ENCODE peak calls at places on chromosomes 6 and 20, in five cellular contexts. O is K562, F is SK-N-SH, D is H1, M is GM12878. E is an unnamed sample.

GRCh38 chr20:62792182-62792939 is 3.9 kb upstream of the MRGBP start:
- DNase-seq in O (no peak), F (no peak), D (no peak), M (no peak), E (no peak)

GRCh38 chr6:121614115-121614514 is 178.7 kb downstream of the GJA1 start:
- DNase-seq in O (no peak), F (no peak), D (no peak), M (no peak), E (no peak)

GRCh38 chr6:157075549-157076426 is 247.5 kb downstream of the TMEM242 start:
- DNase-seq in O (no peak), F (no peak), D (no peak), M (peak), E (no peak)

GRCh38 chr6:164753517-164753916 is 555.9 kb downstream of the C6orf118 start:
- DNase-seq in O (no peak), F (no peak), D (no peak), M (no peak), E (no peak)

GRCh38 chr6:125888989-125889656 is 67.4 kb upstream of the HINT3 start:
- DNase-seq in O (peak), F (no peak), D (no peak), M (no peak), E (no peak)

GRCh38 chr6:23145801-23146200 is 576.4 kb downstream of the HDGFL1 start:
- DNase-seq in O (no peak), F (peak), D (no peak), M (no peak), E (no peak)

GRCh38 chr20:45336530-45337366 is 11.5 kb downstream of the SDC4 start:
- DNase-seq in O (no peak), F (no peak), D (no peak), M (no peak), E (no peak)

GRCh38 chr6:148611213-148611612 is 135.6 kb upstream of the UST start:
- DNase-seq in O (no peak), F (no peak), D (no peak), M (no peak), E (no peak)

GRCh38 chr20:37992802-37993538 is 40.3 kb downstream of the TTI1 start:
- DNase-seq in O (peak), F (peak), D (no peak), M (no peak), E (peak)

GRCh38 chr6:44676246-44676790 is 288.8 kb downstream of the CDC5L start:
- DNase-seq in O (peak), F (peak), D (no peak), M (no peak), E (no peak)

DNA sequence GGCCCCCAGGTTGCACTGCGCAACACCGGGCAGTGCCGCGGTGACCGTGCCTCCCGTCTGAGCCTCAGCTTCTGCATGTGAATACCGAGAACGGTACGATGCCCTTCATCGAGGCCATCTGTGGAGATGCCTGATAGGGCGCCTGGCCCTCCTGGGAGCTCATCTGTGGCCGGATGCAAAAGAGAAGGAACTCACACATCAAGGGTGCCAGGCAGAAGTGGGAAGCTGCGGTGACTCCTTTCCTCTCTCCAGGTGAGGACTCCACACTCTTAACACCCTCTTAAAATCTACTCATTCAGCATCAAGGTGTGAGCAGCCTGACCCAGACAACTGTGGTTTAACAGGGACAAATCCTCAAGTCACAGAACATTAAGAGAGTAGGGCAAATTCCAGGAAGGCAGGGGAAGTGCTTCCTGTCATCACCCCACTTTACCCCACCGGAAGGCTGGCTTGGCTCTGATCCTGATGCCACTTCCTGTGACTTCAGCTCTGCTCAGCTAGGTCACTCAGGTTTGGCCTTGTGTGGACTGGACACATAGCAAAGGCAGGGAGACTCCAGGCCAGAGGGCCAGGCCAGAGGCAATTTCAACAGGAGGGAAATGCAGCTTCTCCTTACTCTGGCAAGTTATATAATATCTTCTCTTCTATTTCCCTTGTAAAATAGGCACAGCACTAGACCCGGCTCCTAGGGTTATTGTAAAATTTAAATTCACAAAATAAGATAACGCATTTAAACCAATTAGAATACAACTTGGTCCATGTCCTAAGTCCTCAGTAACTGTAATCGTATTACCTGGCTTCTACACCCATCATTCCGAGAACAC is 69.4 kb downstream of the CPNE5 start:
- DNase-seq in O (no peak), F (no peak), D (no peak), M (no peak), E (no peak)
- TF ChIP-seq GABPA in O (peak), F (peak), D (no peak), M (no peak), E (no peak)

DNA sequence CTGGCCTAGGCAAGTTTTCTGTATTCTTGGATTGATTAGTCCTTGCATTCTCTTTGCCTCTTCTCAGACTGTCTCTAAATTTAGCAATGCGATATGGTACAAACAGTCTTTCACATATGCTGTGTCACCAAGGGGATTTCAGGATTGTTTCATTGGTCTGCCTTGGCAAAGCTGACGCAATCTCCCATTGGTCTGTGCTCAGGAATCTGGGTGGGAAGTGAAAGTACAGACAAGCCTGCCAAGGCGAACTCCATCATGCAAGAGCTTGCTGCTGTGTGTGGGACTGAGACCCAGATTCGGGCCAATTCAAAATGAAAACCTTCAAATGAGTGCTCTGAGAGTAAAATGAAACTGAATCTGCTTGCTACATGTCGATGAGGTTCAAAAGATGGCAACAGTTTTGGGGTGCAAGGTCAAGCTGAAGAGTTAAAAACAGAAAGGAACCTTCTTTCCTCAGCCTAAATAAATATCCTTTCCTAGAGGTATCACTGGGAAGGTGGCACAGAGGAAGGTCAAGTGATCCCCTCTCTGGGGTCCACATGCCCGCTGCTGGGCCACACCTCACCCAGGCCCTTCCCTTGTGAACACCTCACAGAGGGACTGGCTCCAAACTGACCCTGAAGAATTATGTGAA is 198.8 kb upstream of the PREP start:
- DNase-seq in O (no peak), F (no peak), D (no peak), M (peak), E (no peak)
- TF ChIP-seq GABPA in O (peak), F (no peak), D (no peak), M (peak), E (no peak)

GRCh38 chr6:105901583-105901982 is 184.6 kb upstream of the PRDM1 start:
- DNase-seq in O (no peak), F (no peak), D (no peak), M (no peak), E (no peak)

GRCh38 chr6:105900120-105900937 is 185.8 kb upstream of the PRDM1 start:
- DNase-seq in O (no peak), F (no peak), D (no peak), M (no peak), E (no peak)

GRCh38 chr6:105898286-105898685 is 187.8 kb upstream of the PRDM1 start:
- DNase-seq in O (no peak), F (no peak), D (no peak), M (no peak), E (no peak)

GRCh38 chr6:105897131-105897530 is 189.0 kb upstream of the PRDM1 start:
- DNase-seq in O (no peak), F (no peak), D (no peak), M (no peak), E (no peak)

GRCh38 chr6:105902401-105903031 is 183.6 kb upstream of the PRDM1 start:
- DNase-seq in O (no peak), F (no peak), D (no peak), M (no peak), E (no peak)
- TF ChIP-seq GABPA in O (no peak), F (no peak), D (no peak), M (no peak), E (no peak)

GRCh38 chr6:165986647-165987482 is 180.8 kb downstream of the TBXT start:
- DNase-seq in O (no peak), F (peak), D (no peak), M (no peak), E (no peak)
- TF ChIP-seq GABPA in O (no peak), F (no peak), D (peak), M (no peak), E (no peak)

DNA sequence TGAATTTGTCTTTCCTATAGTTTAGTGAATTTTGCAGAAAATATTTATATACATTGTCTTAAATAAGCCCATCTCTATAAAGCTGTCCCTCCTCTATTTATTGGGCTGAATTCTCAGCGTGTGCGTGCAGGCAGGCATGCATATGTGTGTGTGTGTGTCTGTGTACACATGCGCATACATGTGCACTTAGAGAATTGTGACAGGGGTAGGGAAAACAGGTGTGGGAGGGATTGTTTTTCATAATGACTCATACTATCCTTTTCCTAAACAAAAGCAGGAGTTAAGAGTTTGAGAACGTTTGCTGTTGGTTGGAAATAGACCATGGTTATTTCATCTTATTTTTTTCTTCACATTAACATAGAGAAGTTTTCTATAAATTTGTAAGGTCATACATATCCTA is 43.4 kb upstream of the FABP7 start:
- DNase-seq in O (no peak), F (no peak), D (no peak), M (no peak), E (no peak)
- TF ChIP-seq GABPA in O (no peak), F (no peak), D (no peak), M (no peak), E (no peak)

DNA sequence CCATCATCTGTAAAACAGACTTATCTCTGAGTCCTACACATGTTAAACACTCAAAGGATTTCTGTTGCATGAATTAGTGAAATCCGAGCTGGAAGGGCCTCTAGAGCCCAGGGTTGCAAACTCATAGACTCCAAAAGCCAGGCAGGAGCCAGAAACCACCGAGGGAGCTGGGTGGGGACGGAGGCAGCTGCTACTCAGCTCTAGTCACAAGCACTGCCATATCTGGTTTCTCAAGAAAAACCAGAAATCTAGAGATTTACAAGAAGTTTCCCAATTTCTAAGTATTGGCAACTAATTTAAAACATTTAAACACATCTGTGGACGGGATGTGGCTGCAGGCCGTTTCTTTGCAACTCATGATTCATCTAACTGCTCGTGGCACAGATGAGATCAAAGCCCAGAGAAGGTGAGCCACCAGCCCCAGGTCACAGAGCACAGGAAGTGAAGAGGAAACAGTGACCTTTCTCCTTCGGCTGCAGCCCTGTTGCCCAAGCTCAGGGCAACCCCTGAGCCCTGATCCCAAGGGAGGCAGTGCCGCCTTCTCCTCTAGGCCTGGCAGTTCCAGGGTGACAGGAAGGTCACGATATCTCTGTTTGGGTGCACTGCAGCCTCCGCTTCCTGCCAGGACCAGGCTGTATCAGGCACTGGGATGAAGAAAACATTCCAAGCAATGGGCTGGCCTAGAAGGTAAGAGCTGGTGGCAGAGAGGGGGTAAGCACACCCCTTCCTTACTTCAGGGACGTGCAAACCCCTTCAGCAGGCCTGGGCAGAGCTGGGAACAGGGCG is 26.4 kb upstream of the PTGIS start:
- DNase-seq in O (no peak), F (no peak), D (no peak), M (no peak), E (no peak)
- TF ChIP-seq GABPA in O (no peak), F (no peak), D (no peak), M (no peak), E (no peak)

GRCh38 chr6:38617856-38618255 is 21.9 kb downstream of the BTBD9 start:
- DNase-seq in O (no peak), F (no peak), D (no peak), M (no peak), E (no peak)
- TF ChIP-seq GABPA in O (no peak), F (no peak), D (no peak), M (no peak), E (no peak)

GRCh38 chr6:5893295-5893694 is 113.4 kb downstream of the NRN1 start:
- DNase-seq in O (no peak), F (no peak), D (no peak), M (no peak), E (no peak)

GRCh38 chr6:5899216-5900045 is 107.3 kb downstream of the NRN1 start:
- DNase-seq in O (no peak), F (no peak), D (no peak), M (no peak), E (no peak)

GRCh38 chr6:5898563-5898962 is 108.2 kb downstream of the NRN1 start:
- DNase-seq in O (peak), F (peak), D (no peak), M (no peak), E (no peak)

GRCh38 chr6:5894357-5894756 is 112.4 kb downstream of the NRN1 start:
- DNase-seq in O (no peak), F (no peak), D (no peak), M (no peak), E (no peak)

DNA sequence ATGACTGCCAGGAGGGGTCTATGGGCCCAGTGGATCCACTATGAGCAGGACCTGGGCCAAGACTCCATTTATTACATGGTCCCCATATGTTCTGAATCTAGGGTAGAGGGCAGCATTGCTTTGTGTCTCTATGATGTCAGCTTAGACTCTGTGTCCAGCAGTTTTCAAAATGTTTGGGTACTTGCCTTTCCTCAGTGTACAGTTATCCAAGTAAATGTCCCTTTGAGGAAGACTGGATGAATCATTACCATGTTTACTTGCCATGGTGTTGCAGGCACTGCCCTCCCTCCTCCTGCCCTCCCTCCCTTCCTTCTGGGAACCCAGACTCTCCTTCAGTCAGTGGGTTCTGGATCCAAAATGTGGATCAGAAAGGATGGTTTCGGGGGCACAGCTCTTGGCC is 108.6 kb downstream of the NRN1 start:
- DNase-seq in O (no peak), F (no peak), D (no peak), M (no peak), E (no peak)
- TF ChIP-seq GABPA in O (no peak), F (no peak), D (no peak), M (no peak), E (no peak)